ENCODE peak calls at places on chromosomes 13 and 19, in nine cellular contexts. C is tibial nerve; J is GM23248; E is heart right ventricle; R is mesendoderm; T is cardiac muscle cell; P is heart left ventricle; M is CD4-positive, alpha-beta memory T cell; Z is DND-41. Y is an unnamed sample. For H3K4me1, the result is how much of the 10 kb centered on the place peaks cover.

GRCh38 chr13:23715762-23716235 is 145.6 kb downstream of the TNFRSF19 start:
- DNase-seq in R (peak), E (no peak), T (no peak), P (no peak), Z (peak), C (no peak), M (peak), J (peak), Y (no peak)

GRCh38 chr19:47176627-47177090 is 46.0 kb downstream of the SAE1 start:
- DNase-seq in Z (no peak), C (peak), M (peak), J (peak), T (peak), R (no peak), E (no peak), P (no peak), Y (peak)

GRCh38 chr13:90362718-90363117 is 984.8 kb upstream of the MIR17HG start:
- DNase-seq in J (no peak), Z (no peak), R (no peak), M (no peak), P (no peak), T (peak), C (no peak), E (no peak), Y (no peak)

GRCh38 chr13:78593652-78594494 is 9.5 kb downstream of the POU4F1 start:
- DNase-seq in P (no peak), J (no peak), Z (no peak), C (no peak), M (no peak), E (no peak), R (peak), T (no peak), Y (no peak)

GRCh38 chr19:12801466-12802266 is at the start of the genes PRDX2 and THSD8:
- DNase-seq in M (peak), P (peak), T (peak), E (peak), Z (peak), J (peak), C (peak), R (peak), Y (peak)

GRCh38 chr13:31538067-31539042 is 201.0 kb upstream of the RXFP2 start:
- DNase-seq in C (no peak), J (peak), T (peak), M (no peak), E (no peak), P (no peak), Z (no peak), R (peak), Y (no peak)

GRCh38 chr13:67390462-67391093 is 160.4 kb upstream of the PCDH9 start:
- DNase-seq in Z (no peak), P (no peak), C (no peak), J (no peak), E (no peak), R (no peak), T (peak), M (no peak), Y (no peak)

GRCh38 chr13:20708216-20708615 is 4.7 kb downstream of the IL17D start:
- DNase-seq in R (no peak), Z (no peak), J (peak), T (no peak), E (no peak), P (no peak), C (no peak), M (no peak), Y (no peak)

GRCh38 chr13:21917046-21918010 is 246.5 kb downstream of the FGF9 start:
- DNase-seq in R (no peak), C (no peak), J (peak), M (no peak), P (no peak), Z (no peak), T (no peak), E (no peak), Y (no peak)

GRCh38 chr13:103187621-103188020 is 121.4 kb upstream of the SLC10A2 start:
- DNase-seq in C (no peak), M (no peak), J (peak), Z (no peak), E (no peak), R (peak), P (no peak), T (peak), Y (no peak)

GRCh38 chr19:50005428-50005827 is 19.7 kb downstream of the VRK3 start:
- DNase-seq in J (no peak), M (no peak), P (no peak), R (no peak), Z (no peak), E (no peak), T (no peak), C (no peak), Y (no peak)

GRCh38 chr19:29410974-29411615 is 114.7 kb upstream of the VSTM2B start:
- DNase-seq in P (no peak), Z (no peak), R (no peak), T (no peak), E (no peak), J (peak), M (no peak), C (peak), Y (no peak)

GRCh38 chr13:31427151-31427867 is 227.5 kb downstream of the B3GLCT start:
- DNase-seq in P (no peak), R (no peak), Z (no peak), T (no peak), E (no peak), C (no peak), J (no peak), M (no peak), Y (no peak)

GRCh38 chr13:101202590-101202989 is 213.7 kb downstream of the NALCN start:
- DNase-seq in E (no peak), J (no peak), C (no peak), R (peak), P (no peak), T (no peak), M (no peak), Z (no peak), Y (no peak)

GRCh38 chr13:50911051-50911690 is 1.6 kb downstream of the RNASEH2B start:
- DNase-seq in P (no peak), C (no peak), Z (peak), E (no peak), R (no peak), T (peak), J (peak), M (no peak), Y (no peak)

GRCh38 chr19:29878973-29879654 is 62.9 kb upstream of the URI1 start:
- DNase-seq in C (peak), E (no peak), Z (peak), R (peak), P (no peak), T (peak), M (no peak), J (peak), Y (peak)

GRCh38 chr19:47158879-47159509 is 28.4 kb downstream of the SAE1 start:
- DNase-seq in P (no peak), C (no peak), M (peak), E (no peak), Z (peak), J (peak), T (peak), R (no peak), Y (no peak)

GRCh38 chr13:39415003-39415402 is 188.0 kb downstream of the LHFPL6 start:
- DNase-seq in E (no peak), Z (no peak), R (no peak), M (no peak), P (peak), T (peak), C (peak), J (peak), Y (peak)

GRCh38 chr13:59480857-59481256 is 682.9 kb downstream of the DIAPH3 start:
- DNase-seq in P (no peak), R (no peak), Z (no peak), E (no peak), J (no peak), T (no peak), C (no peak), M (no peak), Y (no peak)

GRCh38 chr13:110797230-110797877 is 83.9 kb downstream of the ING1 start:
- DNase-seq in C (no peak), P (no peak), J (peak), R (peak), Z (no peak), M (no peak), T (peak), E (no peak), Y (peak)

GRCh38 chr19:13120817-13121216 is 2.8 kb downstream of the NACC1 start:
- DNase-seq in E (no peak), P (no peak), C (no peak), T (peak), M (no peak), R (no peak), Z (no peak), J (peak), Y (no peak)

GRCh38 chr13:100131863-100132574 is 43.1 kb downstream of the PCCA start:
- DNase-seq in C (no peak), Z (no peak), J (peak), E (no peak), P (no peak), R (peak), T (peak), M (no peak), Y (no peak)

GRCh38 chr13:44011036-44011435 is 131.3 kb downstream of the LACC1 start:
- DNase-seq in E (no peak), J (no peak), R (no peak), Z (no peak), T (no peak), M (no peak), P (no peak), C (no peak), Y (no peak)

GRCh38 chr13:99955747-99956472 is 15.7 kb downstream of the ZIC5 start:
- DNase-seq in Z (no peak), P (no peak), M (peak), E (no peak), C (no peak), R (peak), T (peak), J (peak), Y (no peak)

DNA sequence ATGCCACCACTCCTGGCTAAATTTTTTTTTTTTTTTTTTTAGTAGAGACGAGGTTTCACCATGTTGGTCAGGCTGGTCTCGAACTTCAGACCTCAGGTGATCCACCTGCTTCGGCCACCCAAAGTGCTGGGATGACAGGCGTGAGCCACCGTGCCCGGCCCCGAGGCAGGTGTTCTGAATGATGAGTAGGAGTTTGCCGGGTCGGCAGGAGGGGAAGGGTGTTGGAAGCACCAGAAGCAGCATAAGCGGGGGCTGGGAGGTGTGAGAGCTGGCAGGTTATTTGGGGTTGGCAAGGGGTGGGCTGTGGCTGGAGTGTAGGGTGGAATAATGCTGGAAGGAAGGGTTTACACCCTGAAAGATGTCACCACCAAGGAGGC is 1.8 kb downstream of the SPPL2B start:
- DNase-seq in P (no peak), T (no peak), E (no peak), Z (no peak), J (no peak), M (no peak), C (no peak), R (no peak), Y (no peak)
- H3K4me1 ChIP-seq in P (half or more), T (under half), E (half or more), Z (half or more), J (under half), M (under half), C (under half), R (under half), Y (under half)

GRCh38 chr19:17303940-17304267 is 679 bp upstream of the ABHD8 start:
- DNase-seq in P (no peak), E (no peak), Z (no peak), R (no peak), C (no peak), T (no peak), M (no peak), J (peak), Y (no peak)

GRCh38 chr19:17305211-17305516 is 508 bp upstream of the MRPL34 start:
- DNase-seq in P (no peak), T (no peak), C (peak), E (no peak), R (no peak), J (no peak), Z (no peak), M (no peak), Y (no peak)

GRCh38 chr19:17303167-17303939 is at the start of gene ABHD8:
- DNase-seq in P (peak), Z (peak), M (peak), C (peak), T (peak), R (peak), E (peak), J (peak), Y (peak)

GRCh38 chr19:17305517-17306284 is at the start of gene MRPL34:
- DNase-seq in Z (peak), P (peak), T (peak), M (peak), C (peak), J (peak), E (peak), R (peak), Y (peak)

GRCh38 chr19:17304386-17305047 is 1.2 kb upstream of the MRPL34 start:
- DNase-seq in T (no peak), E (no peak), M (no peak), C (no peak), Z (no peak), J (no peak), P (no peak), R (no peak), Y (no peak)
- H3K27ac ChIP-seq in T (no peak), E (peak), M (no peak), C (peak), Z (peak), J (peak), P (peak), R (no peak), Y (peak)

GRCh38 chr13:32734511-32734910 is 148.3 kb downstream of the PDS5B start:
- DNase-seq in J (peak), P (no peak), T (peak), E (no peak), C (peak), M (no peak), Z (no peak), R (no peak), Y (no peak)

GRCh38 chr13:32735859-32736258 is 149.6 kb downstream of the PDS5B start:
- DNase-seq in P (no peak), Z (no peak), M (no peak), T (no peak), E (no peak), J (no peak), R (no peak), C (no peak), Y (no peak)

GRCh38 chr13:32736648-32737047 is 150.4 kb downstream of the PDS5B start:
- DNase-seq in M (peak), J (peak), T (no peak), P (no peak), C (no peak), Z (no peak), E (no peak), R (no peak), Y (no peak)

GRCh38 chr13:32737111-32737571 is 150.9 kb downstream of the PDS5B start:
- DNase-seq in Z (no peak), T (peak), C (no peak), P (no peak), J (peak), R (no peak), M (peak), E (no peak), Y (no peak)

DNA sequence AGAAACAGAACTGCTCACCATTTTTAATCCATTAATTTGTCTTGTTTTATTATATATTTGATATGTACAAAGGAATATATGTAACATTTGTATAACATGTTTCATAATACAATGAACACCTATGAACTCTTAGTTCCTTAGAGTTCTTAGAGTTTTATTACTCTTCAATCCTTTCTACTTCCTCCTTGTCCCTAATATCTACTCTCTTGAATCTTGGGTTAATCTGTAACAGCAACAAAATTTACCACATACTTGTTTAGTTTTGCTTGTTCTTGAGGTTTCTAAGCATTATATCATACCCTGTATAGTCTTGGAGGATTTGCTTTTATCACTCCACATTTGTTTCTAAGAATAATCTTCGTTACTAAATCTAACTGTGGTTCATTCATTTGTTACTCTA is 151.4 kb downstream of the PDS5B start:
- DNase-seq in E (no peak), T (no peak), C (no peak), Z (no peak), R (no peak), J (peak), P (no peak), M (no peak), Y (no peak)
- H3K4me3 ChIP-seq in E (no peak), T (no peak), C (peak), Z (no peak), R (no peak), J (peak), P (peak), M (peak), Y (peak)

GRCh38 chr13:98216135-98216565 is 39.1 kb upstream of the RNF113B start:
- DNase-seq in R (peak), E (peak), P (peak), T (peak), J (peak), C (no peak), Z (no peak), M (no peak), Y (peak)
- H3K4me1 ChIP-seq in R (under half), E (under half), P (under half), T (under half), J (under half), C (under half), Z (under half), M (under half), Y (under half)

GRCh38 chr13:113187905-113188595 is 20.4 kb downstream of the PCID2 start:
- DNase-seq in Z (no peak), M (no peak), J (no peak), P (no peak), C (no peak), T (no peak), R (no peak), E (no peak), Y (no peak)
- H3K27ac ChIP-seq in Z (no peak), M (no peak), J (peak), P (peak), C (peak), T (no peak), R (no peak), E (peak), Y (peak)

GRCh38 chr19:48492925-48493717 is 18.5 kb downstream of the LMTK3 start:
- DNase-seq in C (peak), P (peak), Z (peak), T (peak), E (peak), R (peak), J (peak), M (peak), Y (peak)
- H3K4me3 ChIP-seq in C (peak), P (peak), Z (no peak), T (peak), E (peak), R (peak), J (peak), M (no peak), Y (peak)

GRCh38 chr19:1171755-1172352 is 2.2 kb downstream of the SBNO2 start:
- DNase-seq in J (peak), T (no peak), C (no peak), E (no peak), Z (no peak), R (peak), P (no peak), M (no peak), Y (no peak)
- H3K4me1 ChIP-seq in J (under half), T (under half), C (under half), E (half or more), Z (under half), R (under half), P (half or more), M (under half), Y (under half)

GRCh38 chr13:112251930-112252585 is 124.1 kb upstream of the SPACA7 start:
- DNase-seq in T (no peak), P (no peak), E (no peak), M (no peak), R (no peak), C (no peak), Z (no peak), J (no peak), Y (no peak)

GRCh38 chr13:112248909-112249592 is 127.1 kb upstream of the SPACA7 start:
- DNase-seq in Z (no peak), T (no peak), C (no peak), J (no peak), R (no peak), M (no peak), E (no peak), P (no peak), Y (no peak)

GRCh38 chr13:112252744-112253590 is 123.2 kb upstream of the SPACA7 start:
- DNase-seq in J (no peak), P (no peak), M (no peak), T (no peak), E (no peak), C (no peak), R (no peak), Z (no peak), Y (no peak)

GRCh38 chr13:112249644-112250610 is 126.2 kb upstream of the SPACA7 start:
- DNase-seq in E (no peak), J (no peak), C (no peak), M (no peak), P (no peak), R (peak), T (no peak), Z (no peak), Y (no peak)

GRCh38 chr13:112250788-112251445 is 125.2 kb upstream of the SPACA7 start:
- DNase-seq in Z (no peak), R (no peak), E (no peak), C (no peak), J (no peak), M (no peak), T (no peak), P (no peak), Y (no peak)
- H3K27ac ChIP-seq in Z (no peak), R (no peak), E (no peak), C (no peak), J (no peak), M (no peak), T (no peak), P (no peak), Y (no peak)

GRCh38 chr13:49113526-49114286 is 106.4 kb upstream of the MLNR start:
- DNase-seq in E (no peak), Z (no peak), T (peak), P (no peak), C (no peak), J (peak), M (no peak), R (peak), Y (no peak)
- H3K4me3 ChIP-seq in E (no peak), Z (peak), T (no peak), P (no peak), C (no peak), J (peak), M (no peak), R (no peak), Y (no peak)

Y was measured in tibial artery.